ENCODE peak calls at places on chromosomes 11 and 22, in ten cellular contexts. T is AG08396; F is NCI-H146; M is Kasumi-1; Y is Right ventricle myocardium superior; U is neural crest cell; Z is stimulated activated CD8-positive, alpha-beta memory T cell treated with anti-CD3 and anti-CD28 coated beads, Interleukin-2, amount 100 ng/mL, for 48 hours; L is lower leg skin; Q is activated gamma-delta T cell treated with Interleukin-2 at 50 U/mL for 16 hours; X is GM03348. H is an unnamed sample.

GRCh38 chr22:43262990-43263644 is 76.2 kb upstream of the TTLL12 start:
- DNase-seq in T (no peak), F (no peak), M (peak), Y (no peak), U (peak), Z (peak), L (no peak), Q (peak), X (no peak), H (no peak)

GRCh38 chr11:27451528-27451927 is 21.1 kb downstream of the LGR4 start:
- DNase-seq in T (no peak), F (no peak), M (no peak), Y (no peak), U (no peak), Z (no peak), L (no peak), Q (no peak), X (peak), H (no peak)

GRCh38 chr11:7512525-7513209 is 1.1 kb upstream of the PPFIBP2 start:
- DNase-seq in T (peak), F (no peak), M (peak), Y (peak), U (peak), Z (no peak), L (peak), Q (no peak), X (peak), H (no peak)

GRCh38 chr22:29820941-29821789 is 16.9 kb downstream of the ASCC2 start:
- DNase-seq in T (peak), F (no peak), M (peak), Y (peak), U (no peak), Z (peak), L (peak), Q (no peak), X (peak), H (peak)

GRCh38 chr22:49405590-49405989 is 422.1 kb downstream of the BRD1 start:
- DNase-seq in T (no peak), F (no peak), M (no peak), Y (no peak), U (no peak), Z (no peak), L (peak), Q (no peak), X (no peak), H (no peak)

GRCh38 chr11:1310772-1311468 is 1.5 kb upstream of the TOLLIP start:
- DNase-seq in T (no peak), F (peak), M (peak), Y (no peak), U (no peak), Z (peak), L (no peak), Q (peak), X (no peak), H (no peak)

GRCh38 chr11:2770556-2771301 is 70.9 kb upstream of the KCNQ1OT1 start:
- DNase-seq in T (no peak), F (no peak), M (no peak), Y (peak), U (no peak), Z (no peak), L (peak), Q (no peak), X (no peak), H (no peak)

GRCh38 chr11:112221263-112221835 is 4.9 kb upstream of the PTS start:
- DNase-seq in T (no peak), F (no peak), M (no peak), Y (no peak), U (no peak), Z (no peak), L (no peak), Q (no peak), X (no peak), H (no peak)

GRCh38 chr11:46906596-46906995 is 11.8 kb downstream of the LRP4 start:
- DNase-seq in T (peak), F (no peak), M (no peak), Y (no peak), U (no peak), Z (no peak), L (no peak), Q (no peak), X (no peak), H (no peak)

GRCh38 chr22:28594784-28595324 is 84.8 kb downstream of the TTC28 start:
- DNase-seq in T (peak), F (peak), M (peak), Y (no peak), U (no peak), Z (no peak), L (no peak), Q (no peak), X (peak), H (no peak)

H was measured in skeletal muscle cell.